ENCODE peak calls at places on chromosomes 5 and 9, in five cellular contexts. C is PC-3; F is fibroblast of lung; O is CD8-positive, alpha-beta memory T cell; W is left ventricle myocardium inferior. H is an unnamed sample.
A peak's percentile ranks its signal among the peaks of the same experiment; 100 is the strongest.

GRCh38 chr9:115743709-115744605 is 409.6 kb upstream of the PAPPA start:
- DNase-seq in C (no peak), F (no peak), O (no peak), W (no peak), H (no peak)

GRCh38 chr9:78918976-78919375 is 622.1 kb downstream of the PSAT1 start:
- DNase-seq in C (no peak), F (no peak), O (no peak), W (no peak), H (no peak)

GRCh38 chr9:15927131-15927530 is 374.3 kb downstream of the CCDC171 start:
- DNase-seq in C (no peak), F (peak; percentile 44), O (no peak), W (no peak), H (no peak)

GRCh38 chr9:3903273-3903672 is 377.5 kb upstream of the RFX3 start:
- DNase-seq in C (no peak), F (no peak), O (no peak), W (no peak), H (no peak)

GRCh38 chr9:8188720-8189407 is 389.3 kb upstream of the DMAC1 start:
- DNase-seq in C (no peak), F (peak; percentile 28), O (no peak), W (no peak), H (no peak)

GRCh38 chr5:150352531-150353394 is 4.7 kb upstream of the TCOF1 start:
- DNase-seq in C (no peak), F (no peak), O (no peak), W (no peak), H (no peak)

GRCh38 chr5:94674841-94675382 is 56.4 kb downstream of the SLF1 start:
- DNase-seq in C (peak; percentile 18), F (peak; percentile 24), O (no peak), W (no peak), H (no peak)

GRCh38 chr5:32601623-32602295 is 16.4 kb downstream of the SUB1 start:
- DNase-seq in C (no peak), F (peak; percentile 47), O (no peak), W (no peak), H (no peak)

GRCh38 chr5:142277796-142278195 is 47.0 kb downstream of the SPRY4 start:
- DNase-seq in C (no peak), F (no peak), O (no peak), W (no peak), H (no peak)

GRCh38 chr9:135727257-135727875 is 25.4 kb downstream of the KCNT1 start:
- DNase-seq in C (no peak), F (no peak), O (no peak), W (no peak), H (no peak)

DNA sequence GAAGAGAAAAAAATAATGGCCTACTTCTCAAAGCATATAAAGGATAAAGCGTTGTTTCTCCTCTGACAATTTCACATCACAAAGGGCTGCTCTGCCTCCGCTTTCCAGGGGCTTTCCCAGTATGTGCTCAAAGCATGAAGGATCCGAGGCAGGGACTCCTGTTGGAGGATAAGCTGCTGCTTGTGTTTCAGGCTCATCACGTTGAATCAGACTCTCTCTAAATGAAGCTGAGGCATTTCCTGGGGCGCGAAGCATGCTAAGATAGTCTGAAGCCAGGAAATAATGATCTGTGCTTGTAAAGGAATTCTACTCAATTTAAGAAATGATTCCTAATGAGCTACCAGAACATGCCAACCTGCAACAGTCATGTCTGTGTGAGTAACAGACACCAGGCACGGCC is 97.5 kb downstream of the MARCHF11 start:
- DNase-seq in C (no peak), F (no peak), O (no peak), W (no peak), H (no peak)
- H3K4me1 ChIP-seq in C (no peaks in the 10 kb centered on the region), F (no peaks in the 10 kb centered on the region), O (no peaks in the 10 kb centered on the region), W (peaks cover 22% of the 10 kb centered on the region), H (peaks cover 2% of the 10 kb centered on the region)

GRCh38 chr9:70324963-70325362 is 66.2 kb downstream of the SMC5 start:
- DNase-seq in C (peak; percentile 10), F (peak; percentile 45), O (no peak), W (no peak), H (no peak)
- H3K27ac ChIP-seq in C (no peak overlapping the region), F (no peak overlapping the region), O (no peak overlapping the region), W (no peak overlapping the region), H (no peak overlapping the region)

GRCh38 chr9:87120610-87121009 is 173.3 kb upstream of the GAS1 start:
- DNase-seq in C (no peak), F (peak; percentile 54), O (no peak), W (no peak), H (no peak)

GRCh38 chr9:87115790-87116189 is 168.5 kb upstream of the GAS1 start:
- DNase-seq in C (no peak), F (peak; percentile 59), O (no peak), W (no peak), H (no peak)

GRCh38 chr9:87116492-87116891 is 169.2 kb upstream of the GAS1 start:
- DNase-seq in C (no peak), F (no peak), O (no peak), W (peak; percentile 23), H (peak; percentile 66)

GRCh38 chr9:87118594-87118993 is 171.3 kb upstream of the GAS1 start:
- DNase-seq in C (no peak), F (no peak), O (no peak), W (no peak), H (no peak)

GRCh38 chr9:87119328-87119881 is 172.1 kb upstream of the GAS1 start:
- DNase-seq in C (peak; percentile 3), F (peak; percentile 88), O (no peak), W (peak; percentile 37), H (peak; percentile 17)
- H3K4me1 ChIP-seq in C (no peaks in the 10 kb centered on the region), F (peaks cover 4% of the 10 kb centered on the region), O (no peaks in the 10 kb centered on the region), W (peaks cover 60% of the 10 kb centered on the region), H (peaks cover 8% of the 10 kb centered on the region)

GRCh38 chr5:178213748-178214151 is 9.4 kb downstream of the HNRNPAB start:
- DNase-seq in C (no peak), F (no peak), O (no peak), W (no peak), H (no peak)
- H3K27ac ChIP-seq in C (no peak overlapping the region), F (no peak overlapping the region), O (no peak overlapping the region), W (no peak overlapping the region), H (no peak overlapping the region)

DNA sequence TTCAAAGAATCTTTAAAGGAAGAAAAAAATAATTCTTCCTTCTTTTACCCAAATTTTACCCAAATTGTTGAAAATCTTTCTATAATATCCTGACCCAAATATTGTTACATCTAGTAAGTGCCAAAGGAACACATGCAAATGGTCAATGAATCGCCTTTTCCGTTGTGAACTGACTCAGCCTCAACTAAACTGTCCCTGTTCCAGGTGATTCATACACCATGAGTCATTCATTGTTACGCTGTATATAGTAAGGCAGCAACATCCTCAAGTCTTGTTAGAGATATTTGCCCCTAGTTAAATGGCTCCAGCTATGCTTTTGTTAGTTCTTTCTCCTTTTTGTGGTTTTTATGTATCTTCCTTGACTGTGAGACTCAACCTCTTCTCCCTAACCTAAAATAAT is 9.7 kb downstream of the PTGER4 start:
- DNase-seq in C (peak; percentile 99), F (peak; percentile 96), O (no peak), W (no peak), H (no peak)
- H3K4me1 ChIP-seq in C (peaks cover 50% of the 10 kb centered on the region), F (peaks cover 5% of the 10 kb centered on the region), O (peaks cover 58% of the 10 kb centered on the region), W (peaks cover 57% of the 10 kb centered on the region), H (peaks cover 2% of the 10 kb centered on the region)

GRCh38 chr5:176740131-176740701 is 70.1 kb upstream of the UNC5A start:
- DNase-seq in C (no peak), F (no peak), O (no peak), W (no peak), H (no peak)
- H3K27ac ChIP-seq in C (no peak overlapping the region), F (no peak overlapping the region), O (no peak overlapping the region), W (no peak overlapping the region), H (no peak overlapping the region)

GRCh38 chr5:62326702-62327101 is 20.7 kb downstream of the KIF2A start:
- DNase-seq in C (no peak), F (no peak), O (no peak), W (no peak), H (no peak)
- H3K4me1 ChIP-seq in C (peaks cover 6% of the 10 kb centered on the region), F (peaks cover 2% of the 10 kb centered on the region), O (peaks cover 51% of the 10 kb centered on the region), W (peaks cover 8% of the 10 kb centered on the region), H (no peaks in the 10 kb centered on the region)

GRCh38 chr5:71925608-71926091 is 181.6 kb upstream of the MAP1B start:
- DNase-seq in C (no peak), F (no peak), O (no peak), W (peak; percentile 23), H (no peak)
- H3K27ac ChIP-seq in C (peak overlapping the region; percentile 25), F (no peak overlapping the region), O (no peak overlapping the region), W (peak overlapping the region; percentile 56), H (peak overlapping the region; percentile 1)

GRCh38 chr5:61498121-61498520 is 166.1 kb downstream of the ZSWIM6 start:
- DNase-seq in C (no peak), F (no peak), O (no peak), W (no peak), H (no peak)

GRCh38 chr5:61489574-61489973 is 157.5 kb downstream of the ZSWIM6 start:
- DNase-seq in C (no peak), F (no peak), O (no peak), W (no peak), H (no peak)

GRCh38 chr5:61496406-61497307 is 164.6 kb downstream of the ZSWIM6 start:
- DNase-seq in C (no peak), F (peak; percentile 49), O (no peak), W (no peak), H (no peak)

DNA sequence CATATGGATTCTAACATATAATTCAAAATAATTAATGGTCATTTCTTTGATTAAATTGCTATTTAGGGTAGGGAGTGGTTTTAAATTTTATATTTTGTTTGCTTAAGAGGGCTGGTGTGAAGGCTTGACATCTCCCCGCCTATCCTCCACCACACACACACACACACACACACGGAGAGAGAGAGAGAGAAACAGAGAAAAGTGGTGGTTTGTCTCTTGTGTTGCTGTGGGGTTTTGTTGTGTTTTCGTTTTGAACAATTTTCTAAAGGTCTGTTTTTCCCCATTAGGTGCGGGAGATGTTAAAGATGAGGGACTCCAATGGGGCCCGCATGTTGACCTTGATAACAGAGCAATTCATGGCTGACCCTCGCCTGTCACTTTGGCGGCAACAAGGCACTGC is 161.9 kb downstream of the ZSWIM6 start:
- DNase-seq in C (no peak), F (no peak), O (no peak), W (no peak), H (no peak)
- H3K4me1 ChIP-seq in C (no peaks in the 10 kb centered on the region), F (no peaks in the 10 kb centered on the region), O (no peaks in the 10 kb centered on the region), W (peaks cover 23% of the 10 kb centered on the region), H (peaks cover 2% of the 10 kb centered on the region)

GRCh38 chr5:73857446-73857845 is 231.4 kb downstream of the ARHGEF28 start:
- DNase-seq in C (no peak), F (no peak), O (no peak), W (no peak), H (no peak)

GRCh38 chr5:73861313-73861978 is 235.4 kb downstream of the ARHGEF28 start:
- DNase-seq in C (no peak), F (peak; percentile 12), O (no peak), W (no peak), H (no peak)

GRCh38 chr5:73858054-73858453 is 232.1 kb downstream of the ARHGEF28 start:
- DNase-seq in C (no peak), F (no peak), O (no peak), W (no peak), H (no peak)

GRCh38 chr5:73858786-73859185 is 232.8 kb downstream of the ARHGEF28 start:
- DNase-seq in C (no peak), F (no peak), O (no peak), W (no peak), H (no peak)

DNA sequence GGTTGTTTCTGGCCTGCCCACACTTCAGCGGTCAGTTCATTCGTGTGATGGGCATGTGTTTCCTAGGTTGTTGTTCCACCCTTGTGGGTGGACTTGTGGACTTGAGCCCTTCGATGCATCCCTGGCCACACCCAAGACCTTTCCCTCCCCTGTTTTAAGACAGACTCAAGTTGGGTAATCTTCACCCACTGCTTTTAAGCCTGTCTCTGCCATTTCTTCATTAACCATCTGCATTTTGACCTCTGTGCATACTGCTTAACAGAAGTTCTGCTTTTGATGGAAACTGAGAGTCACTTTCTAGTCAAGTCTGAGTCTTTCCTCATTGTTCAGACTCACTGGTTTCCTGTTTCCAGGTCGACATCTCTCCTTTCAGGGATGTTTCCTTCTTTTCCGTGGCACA is 233.7 kb downstream of the ARHGEF28 start:
- DNase-seq in C (no peak), F (no peak), O (no peak), W (no peak), H (no peak)
- H3K27ac ChIP-seq in C (no peak overlapping the region), F (no peak overlapping the region), O (no peak overlapping the region), W (peak overlapping the region; percentile 57), H (no peak overlapping the region)